ENCODE peak calls at places on chromosomes 7 and 10, in ten cellular contexts. One of them, this sample, is unnamed.
A peak's percentile ranks its signal among the peaks of the same experiment; 100 is the strongest.

GRCh38 chr7:156751319-156751718 is 110.7 kb downstream of the RNF32 start:
- DNase-seq in IMR-90: peak; percentile 97
- DNase-seq in GM23338: no peak
- DNase-seq in left ventricle myocardium inferior: no peak
- DNase-seq in kidney: no peak
- DNase-seq in sigmoid colon: no peak
- DNase-seq in cardiac muscle cell: no peak
- DNase-seq in brain microvascular endothelial cell: peak; percentile 84
- DNase-seq in ascending aorta: no peak
- DNase-seq in testis: no peak
- DNase-seq in this sample: no peak

GRCh38 chr10:117929321-117930067 is 117.2 kb downstream of the RAB11FIP2 start:
- DNase-seq in IMR-90: no peak
- DNase-seq in GM23338: peak; percentile 59
- DNase-seq in left ventricle myocardium inferior: no peak
- DNase-seq in kidney: no peak
- DNase-seq in sigmoid colon: no peak
- DNase-seq in cardiac muscle cell: peak; percentile 10
- DNase-seq in brain microvascular endothelial cell: no peak
- DNase-seq in ascending aorta: no peak
- DNase-seq in testis: no peak
- DNase-seq in this sample: no peak

GRCh38 chr7:101563933-101564777 is 64.9 kb downstream of the MYL10 start:
- DNase-seq in IMR-90: no peak
- DNase-seq in GM23338: peak; percentile 62
- DNase-seq in left ventricle myocardium inferior: no peak
- DNase-seq in kidney: peak; percentile 48
- DNase-seq in sigmoid colon: no peak
- DNase-seq in cardiac muscle cell: no peak
- DNase-seq in brain microvascular endothelial cell: no peak
- DNase-seq in ascending aorta: no peak
- DNase-seq in testis: no peak
- DNase-seq in this sample: peak; percentile 3

GRCh38 chr7:97118306-97118917 is 914 bp downstream of the SDHAF3 start:
- DNase-seq in IMR-90: no peak
- DNase-seq in GM23338: no peak
- DNase-seq in left ventricle myocardium inferior: no peak
- DNase-seq in kidney: no peak
- DNase-seq in sigmoid colon: no peak
- DNase-seq in cardiac muscle cell: no peak
- DNase-seq in brain microvascular endothelial cell: no peak
- DNase-seq in ascending aorta: no peak
- DNase-seq in testis: no peak
- DNase-seq in this sample: no peak

GRCh38 chr7:130481898-130482297 is 10.0 kb upstream of the MEST start:
- DNase-seq in IMR-90: peak; percentile 44
- DNase-seq in GM23338: no peak
- DNase-seq in left ventricle myocardium inferior: no peak
- DNase-seq in kidney: no peak
- DNase-seq in sigmoid colon: no peak
- DNase-seq in cardiac muscle cell: no peak
- DNase-seq in brain microvascular endothelial cell: no peak
- DNase-seq in ascending aorta: no peak
- DNase-seq in testis: no peak
- DNase-seq in this sample: no peak

GRCh38 chr10:21194510-21194993 is 297.4 kb upstream of the NEBL start:
- DNase-seq in IMR-90: no peak
- DNase-seq in GM23338: no peak
- DNase-seq in left ventricle myocardium inferior: no peak
- DNase-seq in kidney: no peak
- DNase-seq in sigmoid colon: no peak
- DNase-seq in cardiac muscle cell: no peak
- DNase-seq in brain microvascular endothelial cell: no peak
- DNase-seq in ascending aorta: no peak
- DNase-seq in testis: no peak
- DNase-seq in this sample: no peak

GRCh38 chr10:28293238-28294168 is 9.4 kb downstream of the MPP7 start:
- DNase-seq in IMR-90: no peak
- DNase-seq in GM23338: peak; percentile 44
- DNase-seq in left ventricle myocardium inferior: no peak
- DNase-seq in kidney: no peak
- DNase-seq in sigmoid colon: no peak
- DNase-seq in cardiac muscle cell: no peak
- DNase-seq in brain microvascular endothelial cell: no peak
- DNase-seq in ascending aorta: no peak
- DNase-seq in testis: no peak
- DNase-seq in this sample: no peak

GRCh38 chr10:43287056-43288007 is 20.5 kb upstream of the RASGEF1A start:
- DNase-seq in IMR-90: no peak
- DNase-seq in GM23338: peak; percentile 30
- DNase-seq in left ventricle myocardium inferior: no peak
- DNase-seq in kidney: peak; percentile 88
- DNase-seq in sigmoid colon: no peak
- DNase-seq in cardiac muscle cell: no peak
- DNase-seq in brain microvascular endothelial cell: no peak
- DNase-seq in ascending aorta: no peak
- DNase-seq in testis: no peak
- DNase-seq in this sample: no peak

GRCh38 chr7:151796871-151797270 is 80.0 kb downstream of the PRKAG2 start:
- DNase-seq in IMR-90: no peak
- DNase-seq in GM23338: no peak
- DNase-seq in left ventricle myocardium inferior: peak; percentile 16
- DNase-seq in kidney: peak; percentile 58
- DNase-seq in sigmoid colon: no peak
- DNase-seq in cardiac muscle cell: no peak
- DNase-seq in brain microvascular endothelial cell: no peak
- DNase-seq in ascending aorta: no peak
- DNase-seq in testis: no peak
- DNase-seq in this sample: no peak

GRCh38 chr7:876077-876971 is at the start of gene GET4:
- DNase-seq in IMR-90: peak; percentile 93
- DNase-seq in GM23338: peak; percentile 92
- DNase-seq in left ventricle myocardium inferior: peak; percentile 96
- DNase-seq in kidney: peak; percentile 100
- DNase-seq in sigmoid colon: peak; percentile 99
- DNase-seq in cardiac muscle cell: peak; percentile 94
- DNase-seq in brain microvascular endothelial cell: peak; percentile 95
- DNase-seq in ascending aorta: peak; percentile 98
- DNase-seq in testis: peak; percentile 97
- DNase-seq in this sample: peak; percentile 98

GRCh38 chr10:28180654-28181053 is 122.2 kb downstream of the MPP7 start:
- DNase-seq in IMR-90: peak; percentile 13
- DNase-seq in GM23338: no peak
- DNase-seq in left ventricle myocardium inferior: no peak
- DNase-seq in kidney: no peak
- DNase-seq in sigmoid colon: no peak
- DNase-seq in cardiac muscle cell: no peak
- DNase-seq in brain microvascular endothelial cell: peak; percentile 22
- DNase-seq in ascending aorta: no peak
- DNase-seq in testis: no peak
- DNase-seq in this sample: no peak

GRCh38 chr10:44009891-44010290 is 361.2 kb upstream of the ZNF32 start:
- DNase-seq in IMR-90: no peak
- DNase-seq in GM23338: no peak
- DNase-seq in left ventricle myocardium inferior: no peak
- DNase-seq in kidney: no peak
- DNase-seq in sigmoid colon: no peak
- DNase-seq in cardiac muscle cell: no peak
- DNase-seq in brain microvascular endothelial cell: no peak
- DNase-seq in ascending aorta: no peak
- DNase-seq in testis: no peak
- DNase-seq in this sample: no peak

GRCh38 chr10:131475803-131476202 is 164.3 kb upstream of the TCERG1L start:
- DNase-seq in IMR-90: no peak
- DNase-seq in GM23338: no peak
- DNase-seq in left ventricle myocardium inferior: no peak
- DNase-seq in kidney: no peak
- DNase-seq in sigmoid colon: no peak
- DNase-seq in cardiac muscle cell: no peak
- DNase-seq in brain microvascular endothelial cell: no peak
- DNase-seq in ascending aorta: no peak
- DNase-seq in testis: no peak
- DNase-seq in this sample: no peak

GRCh38 chr10:106082865-106083264 is 1081.6 kb downstream of the SORCS1 start:
- DNase-seq in IMR-90: no peak
- DNase-seq in GM23338: no peak
- DNase-seq in left ventricle myocardium inferior: no peak
- DNase-seq in kidney: no peak
- DNase-seq in sigmoid colon: no peak
- DNase-seq in cardiac muscle cell: no peak
- DNase-seq in brain microvascular endothelial cell: no peak
- DNase-seq in ascending aorta: no peak
- DNase-seq in testis: no peak
- DNase-seq in this sample: no peak

GRCh38 chr7:64599341-64599740 is 36.5 kb upstream of the ZNF680 start:
- DNase-seq in IMR-90: no peak
- DNase-seq in GM23338: no peak
- DNase-seq in left ventricle myocardium inferior: no peak
- DNase-seq in kidney: no peak
- DNase-seq in sigmoid colon: no peak
- DNase-seq in cardiac muscle cell: no peak
- DNase-seq in brain microvascular endothelial cell: no peak
- DNase-seq in ascending aorta: no peak
- DNase-seq in testis: no peak
- DNase-seq in this sample: no peak

GRCh38 chr10:24027107-24027506 is 181.8 kb upstream of the KIAA1217 start:
- DNase-seq in IMR-90: no peak
- DNase-seq in GM23338: no peak
- DNase-seq in left ventricle myocardium inferior: no peak
- DNase-seq in kidney: no peak
- DNase-seq in sigmoid colon: no peak
- DNase-seq in cardiac muscle cell: no peak
- DNase-seq in brain microvascular endothelial cell: no peak
- DNase-seq in ascending aorta: no peak
- DNase-seq in testis: no peak
- DNase-seq in this sample: no peak

GRCh38 chr7:30470783-30471182 is 7.8 kb downstream of the NOD1 start:
- DNase-seq in IMR-90: peak; percentile 88
- DNase-seq in GM23338: no peak
- DNase-seq in left ventricle myocardium inferior: no peak
- DNase-seq in kidney: no peak
- DNase-seq in sigmoid colon: peak; percentile 87
- DNase-seq in cardiac muscle cell: peak; percentile 83
- DNase-seq in brain microvascular endothelial cell: peak; percentile 85
- DNase-seq in ascending aorta: peak; percentile 77
- DNase-seq in testis: peak; percentile 56
- DNase-seq in this sample: peak; percentile 68
- H3K4me3 ChIP-seq in IMR-90: no peak overlapping the region
- H3K4me3 ChIP-seq in GM23338: no peak overlapping the region
- H3K4me3 ChIP-seq in left ventricle myocardium inferior: peak overlapping the region; percentile 41
- H3K4me3 ChIP-seq in kidney: no peak overlapping the region
- H3K4me3 ChIP-seq in sigmoid colon: no peak overlapping the region
- H3K4me3 ChIP-seq in cardiac muscle cell: no peak overlapping the region
- H3K4me3 ChIP-seq in brain microvascular endothelial cell: no peak overlapping the region
- H3K4me3 ChIP-seq in ascending aorta: peak overlapping the region; percentile 31
- H3K4me3 ChIP-seq in testis: no peak overlapping the region
- H3K4me3 ChIP-seq in this sample: no peak overlapping the region

DNA sequence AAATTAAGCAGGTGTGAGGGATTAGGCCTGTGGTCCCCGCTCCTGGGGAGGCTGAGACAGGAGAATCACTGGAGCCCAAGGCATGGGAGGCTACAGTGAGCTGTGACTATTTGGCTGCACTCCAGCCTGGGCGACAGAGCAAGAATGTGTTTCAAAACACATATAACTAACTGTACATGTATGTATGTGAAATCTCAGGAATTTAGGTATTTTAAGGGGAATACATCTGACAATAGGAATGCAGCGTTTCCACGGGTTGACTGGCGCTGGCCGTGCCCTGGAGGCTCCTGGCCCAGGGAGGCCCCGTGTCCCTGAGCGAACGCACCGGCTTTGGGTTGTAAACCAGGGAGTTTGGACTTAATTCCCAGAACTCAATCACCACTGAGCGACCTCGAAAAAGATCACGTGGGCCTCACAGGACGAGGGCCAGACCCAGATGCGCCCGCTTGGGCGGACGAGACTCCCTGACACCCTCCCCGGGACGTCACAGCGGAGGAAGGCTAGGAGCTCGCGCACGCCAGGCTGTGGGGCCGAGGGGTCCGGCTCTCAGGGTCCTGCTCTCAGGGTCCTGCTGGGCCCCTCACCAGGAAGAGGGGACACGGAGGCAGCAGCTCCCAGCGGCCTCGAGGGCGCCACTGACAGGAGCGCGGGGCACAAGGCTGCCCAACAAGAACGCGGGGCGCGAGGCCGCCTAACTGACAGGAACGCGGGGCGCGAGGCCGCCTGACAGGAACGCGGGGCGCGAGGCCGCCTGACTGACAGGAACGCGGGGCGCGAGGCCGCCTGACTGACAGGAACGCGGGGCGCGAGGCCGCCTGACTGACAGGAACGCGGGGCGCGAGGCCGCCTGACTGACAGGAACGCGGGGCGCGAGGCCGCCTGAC is 18.4 kb downstream of the PTPRN2 start:
- DNase-seq in IMR-90: no peak
- DNase-seq in GM23338: peak; percentile 50
- DNase-seq in left ventricle myocardium inferior: no peak
- DNase-seq in kidney: no peak
- DNase-seq in sigmoid colon: no peak
- DNase-seq in cardiac muscle cell: no peak
- DNase-seq in brain microvascular endothelial cell: no peak
- DNase-seq in ascending aorta: no peak
- DNase-seq in testis: peak; percentile 32
- DNase-seq in this sample: no peak
- TF ChIP-seq CTCF in IMR-90: no peak
- TF ChIP-seq CTCF in GM23338: no peak
- TF ChIP-seq CTCF in left ventricle myocardium inferior: no peak
- TF ChIP-seq CTCF in kidney: no peak
- TF ChIP-seq CTCF in sigmoid colon: no peak
- TF ChIP-seq CTCF in cardiac muscle cell: no peak
- TF ChIP-seq CTCF in brain microvascular endothelial cell: no peak
- TF ChIP-seq CTCF in ascending aorta: no peak
- TF ChIP-seq CTCF in testis: no peak
- TF ChIP-seq CTCF in this sample: no peak

GRCh38 chr10:116306847-116307246 is 17.4 kb upstream of the CCDC172 start:
- DNase-seq in IMR-90: no peak
- DNase-seq in GM23338: no peak
- DNase-seq in left ventricle myocardium inferior: no peak
- DNase-seq in kidney: no peak
- DNase-seq in sigmoid colon: no peak
- DNase-seq in cardiac muscle cell: no peak
- DNase-seq in brain microvascular endothelial cell: no peak
- DNase-seq in ascending aorta: no peak
- DNase-seq in testis: no peak
- DNase-seq in this sample: no peak
- H3K27ac ChIP-seq in IMR-90: no peak overlapping the region
- H3K27ac ChIP-seq in GM23338: no peak overlapping the region
- H3K27ac ChIP-seq in left ventricle myocardium inferior: no peak overlapping the region
- H3K27ac ChIP-seq in kidney: no peak overlapping the region
- H3K27ac ChIP-seq in sigmoid colon: no peak overlapping the region
- H3K27ac ChIP-seq in cardiac muscle cell: no peak overlapping the region
- H3K27ac ChIP-seq in brain microvascular endothelial cell: no peak overlapping the region
- H3K27ac ChIP-seq in ascending aorta: no peak overlapping the region
- H3K27ac ChIP-seq in testis: no peak overlapping the region
- H3K27ac ChIP-seq in this sample: no peak overlapping the region

DNA sequence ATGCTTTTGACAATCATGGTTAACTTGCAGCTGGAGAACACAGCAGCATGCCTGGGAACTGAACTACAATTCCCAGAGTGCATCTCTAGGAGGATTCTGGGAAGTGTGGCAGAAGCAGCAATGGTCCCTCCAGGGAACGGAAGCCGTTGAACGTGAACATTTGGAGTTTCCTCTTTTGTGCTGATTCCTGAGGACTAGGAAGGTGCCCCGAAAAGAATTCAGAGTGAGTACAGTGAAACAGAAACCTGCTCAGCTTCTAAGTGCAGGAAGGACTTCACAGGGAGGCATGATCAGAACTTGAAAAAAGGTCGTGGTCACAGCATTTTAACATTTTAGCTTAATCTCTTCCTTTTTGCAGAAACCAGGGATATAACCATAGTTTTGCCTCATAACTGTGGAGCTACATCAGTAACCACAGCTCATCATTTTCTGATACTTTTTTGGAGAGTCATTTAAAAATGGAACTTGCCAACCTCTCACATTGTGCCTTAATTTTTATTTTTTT is at the start of gene NUDT13:
- DNase-seq in IMR-90: peak; percentile 73
- DNase-seq in GM23338: peak; percentile 91
- DNase-seq in left ventricle myocardium inferior: peak; percentile 54
- DNase-seq in kidney: no peak
- DNase-seq in sigmoid colon: peak; percentile 80
- DNase-seq in cardiac muscle cell: peak; percentile 79
- DNase-seq in brain microvascular endothelial cell: peak; percentile 78
- DNase-seq in ascending aorta: peak; percentile 88
- DNase-seq in testis: peak; percentile 89
- DNase-seq in this sample: peak; percentile 67
- H3K4me3 ChIP-seq in IMR-90: peak within 1 kb of the TSS; percentile 55
- H3K4me3 ChIP-seq in GM23338: peak within 1 kb of the TSS; percentile 56
- H3K4me3 ChIP-seq in left ventricle myocardium inferior: peak within 1 kb of the TSS; percentile 73
- H3K4me3 ChIP-seq in kidney: peak within 1 kb of the TSS; percentile 99
- H3K4me3 ChIP-seq in sigmoid colon: peak within 1 kb of the TSS; percentile 27
- H3K4me3 ChIP-seq in cardiac muscle cell: peak within 1 kb of the TSS; percentile 53
- H3K4me3 ChIP-seq in brain microvascular endothelial cell: peak within 1 kb of the TSS; percentile 67
- H3K4me3 ChIP-seq in ascending aorta: peak within 1 kb of the TSS; percentile 63
- H3K4me3 ChIP-seq in testis: peak within 1 kb of the TSS; percentile 53
- H3K4me3 ChIP-seq in this sample: peak within 1 kb of the TSS; percentile 40

This sample was measured in uterus.